ENCODE peak calls at places on chromosome 18, in four cellular contexts. C, P, H and L are unnamed samples.

GRCh38 chr18:36942264-36942663 is 113.3 kb downstream of the KIAA1328 start:
- DNase-seq in P (peak), H (no peak), C (peak), L (no peak)

GRCh38 chr18:48753741-48754140 is 197.0 kb downstream of the SMAD7 start:
- DNase-seq in C (no peak), P (no peak), H (no peak), L (no peak)

GRCh38 chr18:73244411-73244810 is 376.6 kb upstream of the NETO1 start:
- DNase-seq in H (no peak), P (no peak), C (no peak), L (no peak)

GRCh38 chr18:43010611-43011010 is 104.9 kb downstream of the RIT2 start:
- DNase-seq in C (no peak), H (no peak), P (no peak), L (no peak)

GRCh38 chr18:30712383-30712782 is 330.2 kb downstream of the DSC3 start:
- DNase-seq in P (no peak), C (no peak), H (no peak), L (no peak)

GRCh38 chr18:12564378-12564777 is 93.5 kb downstream of the SPIRE1 start:
- DNase-seq in C (no peak), P (no peak), H (no peak), L (no peak)

GRCh38 chr18:38563396-38563980 is 997.9 kb upstream of the CELF4 start:
- DNase-seq in P (no peak), C (no peak), H (no peak), L (no peak)

GRCh38 chr18:75081486-75081885 is 127.5 kb downstream of the PTGR3 start:
- DNase-seq in P (no peak), C (no peak), H (peak), L (no peak)

GRCh38 chr18:79884963-79885728 is 66.3 kb downstream of the SLC66A2 start:
- DNase-seq in C (peak), P (no peak), H (no peak), L (no peak)

GRCh38 chr18:26901020-26901419 is 35.5 kb upstream of the AQP4 start:
- DNase-seq in P (no peak), C (no peak), H (no peak), L (no peak)

DNA sequence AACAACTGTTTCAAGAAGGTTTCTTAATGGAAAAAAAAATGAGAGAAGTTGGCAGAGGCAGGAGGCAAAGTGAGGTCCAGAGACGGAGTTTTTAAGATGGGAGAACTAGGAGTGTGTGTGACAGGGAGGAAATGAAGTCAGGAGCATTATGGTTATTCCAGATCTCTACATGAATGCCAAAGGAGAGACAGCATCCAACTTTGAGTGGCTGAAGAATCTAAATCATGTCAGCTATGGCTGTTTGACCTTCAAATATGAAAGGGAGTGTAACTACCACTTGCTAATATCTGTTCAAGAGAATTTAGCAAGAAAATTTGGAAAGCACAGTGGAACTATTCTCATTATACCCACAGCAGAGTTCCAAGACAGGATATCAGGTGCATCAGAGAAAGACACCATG is 81.2 kb upstream of the CCBE1 start:
- DNase-seq in P (no peak), H (no peak), C (no peak), L (no peak)
- TF ChIP-seq USF2 in P (no peak), H (no peak), C (no peak), L (no peak)

GRCh38 chr18:63514326-63514725 is 27.8 kb upstream of the SERPINB12 start:
- DNase-seq in C (no peak), H (no peak), P (no peak), L (no peak)
- TF ChIP-seq TEAD4 in C (no peak), H (no peak), P (no peak), L (no peak)

GRCh38 chr18:8477615-8478014 is 131.6 kb upstream of the RAB12 start:
- DNase-seq in H (no peak), C (no peak), P (no peak), L (no peak)

GRCh38 chr18:8479826-8480225 is 129.4 kb upstream of the RAB12 start:
- DNase-seq in H (no peak), C (no peak), P (no peak), L (no peak)

GRCh38 chr18:8478968-8479370 is 130.3 kb upstream of the RAB12 start:
- DNase-seq in H (no peak), C (no peak), P (no peak), L (no peak)

GRCh38 chr18:8480506-8481328 is 128.5 kb upstream of the RAB12 start:
- DNase-seq in H (no peak), C (peak), P (peak), L (peak)

GRCh38 chr18:8478166-8478967 is 130.9 kb upstream of the RAB12 start:
- DNase-seq in C (peak), P (peak), H (peak), L (peak)
- TF ChIP-seq USF2 in C (no peak), P (no peak), H (no peak), L (no peak)

GRCh38 chr18:62226047-62226446 is 39.0 kb downstream of the RELCH start:
- DNase-seq in P (no peak), C (no peak), H (no peak), L (no peak)

GRCh38 chr18:62224229-62224628 is 37.2 kb downstream of the RELCH start:
- DNase-seq in C (no peak), P (no peak), H (no peak), L (no peak)
- TF ChIP-seq TEAD4 in C (no peak), P (no peak), H (no peak), L (no peak)

GRCh38 chr18:9283789-9284188 is 50.8 kb upstream of the TWSG1 start:
- DNase-seq in H (no peak), C (no peak), P (no peak), L (no peak)

GRCh38 chr18:9289698-9290097 is 44.9 kb upstream of the TWSG1 start:
- DNase-seq in P (no peak), H (no peak), C (no peak), L (no peak)

GRCh38 chr18:9290171-9290570 is 44.4 kb upstream of the TWSG1 start:
- DNase-seq in H (no peak), P (no peak), C (no peak), L (no peak)

GRCh38 chr18:9285604-9286003 is 49.0 kb upstream of the TWSG1 start:
- DNase-seq in H (no peak), P (no peak), C (no peak), L (no peak)

DNA sequence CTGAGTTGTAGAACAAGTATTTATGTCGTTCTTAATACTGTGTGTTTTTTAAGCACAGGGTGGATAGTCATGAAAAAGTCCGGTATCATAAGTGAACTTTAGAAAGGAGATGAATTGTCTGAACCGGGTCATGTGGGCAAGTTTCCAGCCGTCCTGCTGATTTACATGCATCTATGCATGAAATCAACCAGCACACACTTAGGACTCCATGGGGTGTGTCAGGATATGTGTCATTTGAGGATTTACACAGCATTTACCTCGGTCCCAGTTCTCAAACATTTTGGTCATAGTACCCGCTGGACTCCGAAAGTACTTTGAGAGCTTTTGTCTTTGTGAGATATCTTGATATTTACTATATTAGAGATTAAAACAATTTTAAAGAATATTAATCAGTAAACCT is 47.5 kb upstream of the TWSG1 start:
- DNase-seq in P (no peak), H (no peak), C (no peak), L (no peak)
- TF ChIP-seq USF2 in P (no peak), H (no peak), C (no peak), L (no peak)